ENCODE peak calls at places on chromosomes 4 and X, in six cellular contexts. V is ovary, S is mesenchymal stem cell, H is ascending aorta, L is Peyer's patch, F is body of pancreas. I is an unnamed sample.

GRCh38 chr4:3719191-3719590 is 47.0 kb upstream of the ADRA2C start:
- DNase-seq in H (no peak), V (no peak), L (no peak), S (no peak), F (no peak), I (no peak)

GRCh38 chr4:106529348-106530033 is 160.9 kb upstream of the GIMD1 start:
- DNase-seq in S (no peak), V (no peak), L (no peak), F (no peak), H (no peak), I (no peak)

GRCh38 chr4:41963105-41963504 is 18.5 kb upstream of the DCAF4L1 start:
- DNase-seq in S (peak; percentile 44), F (no peak), H (no peak), V (no peak), L (no peak), I (no peak)

GRCh38 chr4:159770398-159770797 is 667.5 kb downstream of the RAPGEF2 start:
- DNase-seq in S (no peak), H (no peak), L (no peak), V (no peak), F (no peak), I (no peak)

GRCh38 chrX:107448625-107449468 is 605 bp upstream of the FRMPD3 start:
- DNase-seq in L (no peak), F (peak; percentile 10), H (no peak), S (no peak), V (peak; percentile 47), I (no peak)

GRCh38 chr4:128229458-128229805 is 58.2 kb downstream of the PGRMC2 start:
- DNase-seq in V (no peak), H (no peak), S (peak; percentile 34), L (no peak), F (no peak), I (no peak)

GRCh38 chr4:168830777-168831512 is 179.1 kb downstream of the CBR4 start:
- DNase-seq in H (no peak), S (peak; percentile 61), V (no peak), F (no peak), L (no peak), I (no peak)

GRCh38 chr4:129926936-129927335 is 831.0 kb downstream of the C4orf33 start:
- DNase-seq in H (no peak), L (no peak), V (no peak), S (no peak), F (no peak), I (no peak)

GRCh38 chr4:162830899-162831298 is 335.8 kb downstream of the NAF1 start:
- DNase-seq in V (no peak), L (no peak), H (no peak), F (no peak), S (no peak), I (no peak)

GRCh38 chr4:183284229-183284628 is 35.8 kb downstream of the CLDN22 start:
- DNase-seq in V (no peak), S (peak; percentile 17), F (peak; percentile 14), L (no peak), H (no peak), I (no peak)

GRCh38 chr4:1329408-1330371 is 17.3 kb upstream of the UVSSA start:
- DNase-seq in V (no peak), H (no peak), L (no peak), S (no peak), F (no peak), I (no peak)

GRCh38 chr4:42271096-42271495 is 118.6 kb upstream of the BEND4 start:
- DNase-seq in S (no peak), H (no peak), V (no peak), L (no peak), F (no peak), I (no peak)

DNA sequence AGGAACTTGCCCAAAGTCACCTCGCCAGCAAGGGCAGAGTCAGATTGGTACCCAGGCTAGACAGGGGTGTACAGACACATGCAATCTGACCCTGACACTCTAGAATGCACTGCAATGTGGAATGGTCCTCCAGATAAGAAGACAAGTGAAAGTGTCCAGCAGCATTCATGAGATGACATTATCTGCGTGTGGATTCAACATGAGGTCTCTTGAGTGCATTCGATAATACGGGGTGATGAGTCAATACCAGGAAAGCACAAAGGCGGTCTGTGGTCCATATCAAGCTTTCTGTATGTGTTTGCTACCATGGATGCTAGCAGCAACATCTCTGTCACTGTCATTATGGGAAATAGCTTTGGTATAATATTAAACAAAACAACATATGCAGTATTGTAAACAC is 6.8 kb upstream of the XAGE3 start:
- DNase-seq in S (no peak), V (no peak), F (no peak), H (no peak), L (no peak), I (no peak)
- H3K4me1 ChIP-seq in S (no peaks in the 10 kb centered on the region), V (no peaks in the 10 kb centered on the region), F (no peaks in the 10 kb centered on the region), H (no peaks in the 10 kb centered on the region), L (no peaks in the 10 kb centered on the region), I (no peaks in the 10 kb centered on the region)

GRCh38 chr4:26420903-26421302 is 69.4 kb downstream of the CCKAR start:
- DNase-seq in F (no peak), V (no peak), S (peak; percentile 50), L (no peak), H (no peak), I (no peak)
- H3K4me3 ChIP-seq in F (no peak overlapping the region), V (no peak overlapping the region), S (no peak overlapping the region), L (no peak overlapping the region), H (no peak overlapping the region), I (no peak overlapping the region)

GRCh38 chr4:6915041-6916005 is 5.7 kb downstream of the TBC1D14 start:
- DNase-seq in H (no peak), S (no peak), F (no peak), L (no peak), V (no peak), I (no peak)
- H3K4me1 ChIP-seq in H (no peaks in the 10 kb centered on the region), S (peaks cover 34% of the 10 kb centered on the region), F (peaks cover 40% of the 10 kb centered on the region), L (peaks cover 35% of the 10 kb centered on the region), V (peaks cover 24% of the 10 kb centered on the region), I (peaks cover 66% of the 10 kb centered on the region)

GRCh38 chrX:131084145-131084544 is 26.0 kb downstream of the ARHGAP36 start:
- DNase-seq in S (no peak), F (no peak), V (no peak), H (no peak), L (no peak), I (no peak)

GRCh38 chrX:131081772-131082755 is 23.9 kb downstream of the ARHGAP36 start:
- DNase-seq in F (no peak), V (no peak), S (no peak), L (no peak), H (no peak), I (no peak)

DNA sequence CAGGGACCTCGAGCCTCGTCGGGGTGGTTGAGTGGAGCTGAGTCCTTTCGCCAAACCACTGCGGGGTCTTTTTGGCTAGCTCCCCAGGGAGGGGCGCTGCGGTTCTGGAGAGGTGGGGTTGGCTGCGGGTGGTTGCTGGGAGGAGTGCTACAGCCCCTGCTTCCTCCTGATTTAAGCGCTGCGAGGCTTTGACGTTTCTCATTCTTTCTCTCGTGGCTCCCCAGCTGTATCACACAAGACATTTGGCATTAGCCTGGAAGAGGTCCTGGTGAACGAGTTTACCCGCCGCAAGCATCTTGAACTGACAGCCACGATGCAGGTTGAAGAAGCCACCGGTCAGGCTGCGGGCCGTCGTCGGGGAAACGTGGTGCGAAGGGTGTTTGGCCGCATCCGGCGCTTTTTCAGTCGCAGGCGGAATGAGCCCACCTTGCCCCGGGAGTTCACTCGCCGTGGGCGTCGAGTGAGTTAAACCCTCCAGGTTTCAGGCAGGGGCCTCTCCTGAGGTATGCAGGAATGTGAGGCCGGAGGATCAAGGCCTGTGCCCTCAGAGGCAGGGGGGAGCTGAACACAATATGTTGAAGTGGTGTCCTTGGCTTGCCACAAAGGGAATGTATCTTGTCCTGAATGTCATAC is 25.5 kb downstream of the ARHGAP36 start:
- DNase-seq in H (no peak), L (no peak), V (no peak), S (no peak), F (no peak), I (no peak)
- H3K4me3 ChIP-seq in H (no peak overlapping the region), L (no peak overlapping the region), V (no peak overlapping the region), S (no peak overlapping the region), F (no peak overlapping the region), I (no peak overlapping the region)

GRCh38 chr4:79255793-79256192 is 70.1 kb downstream of the NAA11 start:
- DNase-seq in H (no peak), F (no peak), S (no peak), V (no peak), L (no peak), I (no peak)

GRCh38 chr4:79253930-79254329 is 71.9 kb downstream of the NAA11 start:
- DNase-seq in S (no peak), H (no peak), L (no peak), F (no peak), V (no peak), I (no peak)

GRCh38 chr4:79257953-79258613 is 67.8 kb downstream of the NAA11 start:
- DNase-seq in H (no peak), F (no peak), L (no peak), S (no peak), V (no peak), I (no peak)

GRCh38 chr4:79259242-79259641 is 66.6 kb downstream of the NAA11 start:
- DNase-seq in S (no peak), L (no peak), H (no peak), F (no peak), V (no peak), I (no peak)

DNA sequence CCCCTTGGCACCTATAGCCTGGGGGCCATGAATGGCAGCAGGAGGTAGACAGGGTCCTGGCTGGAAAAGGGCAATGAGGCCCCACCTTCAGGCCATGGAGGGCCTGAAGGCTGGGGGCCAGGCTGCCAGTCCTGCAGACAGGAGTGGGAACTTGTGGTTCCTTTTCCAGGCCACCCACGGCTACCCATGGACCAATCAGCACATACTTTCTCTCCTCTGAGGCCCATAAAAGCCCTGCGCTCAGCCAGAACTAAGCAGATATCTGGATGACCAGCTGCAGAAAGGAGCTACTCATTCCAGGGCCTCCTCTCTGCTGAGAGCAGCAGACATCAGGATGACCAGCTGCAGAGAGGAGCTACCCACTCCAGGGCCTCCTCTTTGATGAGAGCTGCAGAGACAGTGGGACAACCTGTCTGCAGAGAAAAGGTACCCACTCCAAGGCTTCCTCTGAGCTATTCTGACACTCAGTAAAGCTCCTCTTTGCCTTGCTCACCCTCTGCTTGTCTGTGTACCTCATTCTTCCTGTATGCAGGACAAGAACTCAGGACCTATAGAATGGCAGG is 67.2 kb downstream of the NAA11 start:
- DNase-seq in F (no peak), H (no peak), L (no peak), S (no peak), V (no peak), I (no peak)
- H3K4me1 ChIP-seq in F (no peaks in the 10 kb centered on the region), H (no peaks in the 10 kb centered on the region), L (no peaks in the 10 kb centered on the region), S (no peaks in the 10 kb centered on the region), V (no peaks in the 10 kb centered on the region), I (no peaks in the 10 kb centered on the region)

DNA sequence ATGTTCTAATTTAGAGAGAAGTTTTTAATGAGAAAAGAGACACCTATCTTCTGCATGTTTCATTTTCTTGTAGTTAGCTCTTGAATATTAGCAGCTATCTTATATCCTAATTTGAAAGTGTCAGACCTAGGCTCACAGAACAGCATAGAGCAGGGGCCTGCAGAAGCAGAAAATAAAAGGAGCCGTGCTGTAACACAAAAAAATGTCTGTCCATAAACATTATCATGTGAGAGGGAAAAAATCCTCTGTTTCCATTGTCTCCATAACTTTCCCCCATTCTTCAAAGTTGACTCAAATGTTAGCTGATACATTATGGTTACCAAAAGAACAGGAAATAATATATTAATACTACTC is 329.2 kb upstream of the EPHA5 start:
- DNase-seq in L (no peak), V (no peak), H (no peak), S (no peak), F (no peak), I (no peak)
- H3K4me3 ChIP-seq in L (no peak overlapping the region), V (no peak overlapping the region), H (no peak overlapping the region), S (no peak overlapping the region), F (no peak overlapping the region), I (no peak overlapping the region)